ENCODE peak calls at places on chromosomes 11 and 22, in six cellular contexts. M, B, T, K, W and E are unnamed samples.

GRCh38 chr11:119153049-119153818 is 4.4 kb downstream of the ABCG4 start:
- DNase-seq in M (no peak), B (no peak), T (no peak), K (no peak), W (no peak), E (no peak)

GRCh38 chr11:27485930-27486773 is 13.6 kb upstream of the LGR4 start:
- DNase-seq in M (peak; percentile 75), B (peak; percentile 61), T (no peak), K (no peak), W (peak; percentile 37), E (peak; percentile 85)

GRCh38 chr11:14315130-14315529 is 43.9 kb downstream of the RRAS2 start:
- DNase-seq in M (no peak), B (no peak), T (no peak), K (no peak), W (no peak), E (no peak)

GRCh38 chr11:94455861-94456260 is 37.8 kb downstream of the MRE11 start:
- DNase-seq in M (no peak), B (no peak), T (no peak), K (no peak), W (peak; percentile 38), E (no peak)

GRCh38 chr11:106706355-106706754 is 311.9 kb downstream of the GUCY1A2 start:
- DNase-seq in M (no peak), B (peak; percentile 67), T (no peak), K (no peak), W (peak; percentile 27), E (no peak)

GRCh38 chr11:62974848-62975522 is 9.8 kb downstream of the SLC22A6 start:
- DNase-seq in M (peak; percentile 15), B (no peak), T (no peak), K (no peak), W (peak; percentile 36), E (peak; percentile 59)

GRCh38 chr11:71305451-71306125 is 53.2 kb upstream of the SHANK2 start:
- DNase-seq in M (no peak), B (no peak), T (no peak), K (no peak), W (no peak), E (no peak)

GRCh38 chr11:86802601-86803051 is 2.3 kb downstream of the PRSS23 start:
- DNase-seq in M (peak; percentile 80), B (peak; percentile 57), T (no peak), K (no peak), W (peak; percentile 53), E (peak; percentile 34)

GRCh38 chr11:128548655-128549255 is 38.6 kb downstream of the ETS1 start:
- DNase-seq in M (peak; percentile 98), B (peak; percentile 32), T (peak; percentile 72), K (peak; percentile 74), W (no peak), E (no peak)

GRCh38 chr11:103529217-103529684 is 420.0 kb downstream of the DYNC2H1 start:
- DNase-seq in M (peak; percentile 75), B (peak; percentile 78), T (no peak), K (no peak), W (no peak), E (no peak)

GRCh38 chr11:95732930-95733602 is 56.5 kb downstream of the FAM76B start:
- DNase-seq in M (no peak), B (no peak), T (no peak), K (no peak), W (no peak), E (peak; percentile 81)

GRCh38 chr22:22507743-22508273 is 734 bp downstream of the ZNF280B start:
- DNase-seq in M (peak; percentile 24), B (no peak), T (no peak), K (no peak), W (no peak), E (peak; percentile 11)

GRCh38 chr22:26303475-26303874 is 125.6 kb upstream of the ASPHD2 start:
- DNase-seq in M (no peak), B (no peak), T (no peak), K (no peak), W (no peak), E (no peak)

GRCh38 chr22:22241554-22241898 is 3.1 kb upstream of the VPREB1 start:
- DNase-seq in M (no peak), B (no peak), T (no peak), K (no peak), W (no peak), E (no peak)

GRCh38 chr11:99148352-99148751 is 127.6 kb downstream of the CNTN5 start:
- DNase-seq in M (no peak), B (no peak), T (no peak), K (no peak), W (no peak), E (no peak)

GRCh38 chr11:82521427-82521826 is 212.2 kb downstream of the FAM181B start:
- DNase-seq in M (no peak), B (no peak), T (no peak), K (no peak), W (no peak), E (no peak)

GRCh38 chr11:3215346-3216026 is 3.1 kb downstream of the MRGPRG start:
- DNase-seq in M (no peak), B (no peak), T (no peak), K (peak; percentile 8), W (no peak), E (no peak)

GRCh38 chr22:17921871-17922821 is 102.2 kb downstream of the MICAL3 start:
- DNase-seq in M (no peak), B (no peak), T (no peak), K (peak; percentile 64), W (no peak), E (no peak)

GRCh38 chr11:120037111-120037510 is 100.8 kb downstream of the TRIM29 start:
- DNase-seq in M (no peak), B (no peak), T (no peak), K (no peak), W (no peak), E (no peak)

GRCh38 chr22:42397332-42398246 is 34.6 kb downstream of the NFAM1 start:
- DNase-seq in M (peak; percentile 24), B (no peak), T (no peak), K (no peak), W (no peak), E (no peak)

GRCh38 chr11:124285610-124286344 is 28.0 kb downstream of the OR8D1 start:
- DNase-seq in M (peak; percentile 73), B (peak; percentile 75), T (no peak), K (no peak), W (no peak), E (no peak)

GRCh38 chr22:49959782-49960158 is 802 bp upstream of the PIM3 start:
- DNase-seq in M (no peak), B (no peak), T (no peak), K (peak; percentile 72), W (no peak), E (no peak)

GRCh38 chr11:134797411-134798089 is 385.5 kb upstream of the B3GAT1 start:
- DNase-seq in M (no peak), B (no peak), T (no peak), K (peak; percentile 39), W (no peak), E (no peak)

GRCh38 chr11:15603208-15603607 is 488.5 kb downstream of the INSC start:
- DNase-seq in M (no peak), B (no peak), T (peak; percentile 66), K (no peak), W (no peak), E (no peak)

GRCh38 chr11:102664001-102664752 is 39.0 kb upstream of the MMP20 start:
- DNase-seq in M (no peak), B (no peak), T (no peak), K (no peak), W (peak; percentile 13), E (peak; percentile 2)

GRCh38 chr11:114061053-114062049 is 1.8 kb downstream of the ZBTB16 start:
- DNase-seq in M (peak; percentile 48), B (no peak), T (peak; percentile 54), K (no peak), W (no peak), E (peak; percentile 41)

GRCh38 chr11:63783925-63784592 is 15.5 kb upstream of the ZFTA start:
- DNase-seq in M (no peak), B (no peak), T (no peak), K (no peak), W (no peak), E (no peak)

GRCh38 chr22:24588756-24589481 is 4.0 kb downstream of the LRRC75B start:
- DNase-seq in M (no peak), B (no peak), T (no peak), K (no peak), W (no peak), E (no peak)
- TF ChIP-seq POLR2A in M (no peak), B (no peak), T (no peak), K (no peak), W (no peak), E (no peak)

GRCh38 chr11:45877221-45877620 is 8.2 kb upstream of the MAPK8IP1 start:
- DNase-seq in M (no peak), B (no peak), T (no peak), K (no peak), W (no peak), E (no peak)
- TF ChIP-seq POLR2A in M (no peak), B (no peak), T (no peak), K (no peak), W (no peak), E (no peak)

GRCh38 chr22:29837780-29838598 is at the start of gene ASCC2:
- DNase-seq in M (peak; percentile 97), B (peak; percentile 92), T (peak; percentile 98), K (peak; percentile 100), W (peak; percentile 95), E (peak; percentile 99)
- TF ChIP-seq POLR2A in M (peak; percentile 88), B (peak; percentile 44), T (peak; percentile 38), K (peak; percentile 80), W (peak; percentile 81), E (peak; percentile 83)

DNA sequence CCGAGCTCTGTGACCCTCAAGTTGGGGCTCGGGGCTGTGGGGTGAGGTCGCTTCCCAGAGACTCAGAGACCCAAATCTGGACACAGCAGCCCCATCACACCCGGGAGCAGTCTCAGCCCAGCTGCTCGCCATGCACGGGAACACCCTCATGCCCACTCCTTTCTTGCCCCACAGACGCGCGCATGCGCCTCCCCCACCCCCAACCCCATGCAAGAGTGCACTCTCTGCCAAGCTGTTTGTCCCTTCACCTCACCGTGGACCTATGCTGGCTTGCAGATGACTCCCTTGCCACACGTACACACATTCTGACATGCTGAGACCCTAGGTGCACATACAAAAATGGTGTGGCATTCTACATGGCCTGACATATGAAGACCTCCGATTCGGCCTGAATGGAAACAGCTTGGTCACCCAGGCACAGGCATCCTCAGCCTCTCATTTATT is 500 bp upstream of the CD248 start:
- DNase-seq in M (peak; percentile 9), B (peak; percentile 68), T (peak; percentile 61), K (no peak), W (no peak), E (no peak)
- TF ChIP-seq POLR2A in M (no peak), B (peak; percentile 25), T (no peak), K (no peak), W (no peak), E (no peak)

GRCh38 chr22:41204992-41205900 is at the start of gene L3MBTL2:
- DNase-seq in M (peak; percentile 98), B (peak; percentile 93), T (peak; percentile 97), K (peak; percentile 98), W (peak; percentile 91), E (peak; percentile 97)
- TF ChIP-seq POLR2A in M (peak; percentile 75), B (peak; percentile 51), T (peak; percentile 52), K (peak; percentile 33), W (peak; percentile 65), E (peak; percentile 88)